ENCODE peak calls at places on chromosomes 7 and 10, in five cellular contexts. A is left ventricle myocardium inferior, D is A549, Z is cardiac fibroblast, R is foreskin fibroblast. L is an unnamed sample.

GRCh38 chr7:151799506-151799905 is 77.4 kb downstream of the PRKAG2 start:
- DNase-seq in D (no peak), Z (no peak), A (no peak), R (no peak), L (no peak)

GRCh38 chr7:18064242-18064838 is 36.7 kb upstream of the PRPS1L1 start:
- DNase-seq in R (no peak), A (no peak), D (no peak), Z (peak), L (peak)

GRCh38 chr7:31890198-31890597 is 180.0 kb downstream of the PDE1C start:
- DNase-seq in A (no peak), R (no peak), Z (no peak), D (no peak), L (peak)

GRCh38 chr10:49385939-49386922 is 9.7 kb downstream of the DRGX start:
- DNase-seq in A (no peak), D (no peak), R (no peak), Z (no peak), L (no peak)

GRCh38 chr7:41219276-41219675 is 483.6 kb downstream of the INHBA start:
- DNase-seq in R (no peak), D (no peak), A (no peak), Z (no peak), L (peak)

GRCh38 chr10:79229081-79229541 is 118.2 kb upstream of the PPIF start:
- DNase-seq in D (no peak), R (no peak), A (no peak), Z (no peak), L (no peak)

GRCh38 chr7:43646603-43647313 is 63.9 kb downstream of the STK17A start:
- DNase-seq in R (peak), D (no peak), Z (peak), A (no peak), L (no peak)

GRCh38 chr10:116771101-116771705 is 28.8 kb upstream of the HSPA12A start:
- DNase-seq in R (peak), Z (peak), D (peak), A (peak), L (no peak)

GRCh38 chr7:12287886-12288285 is 76.8 kb downstream of the TMEM106B start:
- DNase-seq in A (no peak), R (no peak), D (no peak), Z (no peak), L (no peak)

GRCh38 chr7:100671353-100672327 is 1.9 kb upstream of the GNB2 start:
- DNase-seq in R (no peak), A (no peak), Z (no peak), D (no peak), L (no peak)
- TF ChIP-seq CTCF in R (no peak), A (no peak), Z (no peak), D (no peak), L (no peak)

GRCh38 chr10:76887223-76888010 is 750.2 kb downstream of the KCNMA1 start:
- DNase-seq in R (no peak), A (no peak), Z (no peak), D (no peak), L (no peak)

DNA sequence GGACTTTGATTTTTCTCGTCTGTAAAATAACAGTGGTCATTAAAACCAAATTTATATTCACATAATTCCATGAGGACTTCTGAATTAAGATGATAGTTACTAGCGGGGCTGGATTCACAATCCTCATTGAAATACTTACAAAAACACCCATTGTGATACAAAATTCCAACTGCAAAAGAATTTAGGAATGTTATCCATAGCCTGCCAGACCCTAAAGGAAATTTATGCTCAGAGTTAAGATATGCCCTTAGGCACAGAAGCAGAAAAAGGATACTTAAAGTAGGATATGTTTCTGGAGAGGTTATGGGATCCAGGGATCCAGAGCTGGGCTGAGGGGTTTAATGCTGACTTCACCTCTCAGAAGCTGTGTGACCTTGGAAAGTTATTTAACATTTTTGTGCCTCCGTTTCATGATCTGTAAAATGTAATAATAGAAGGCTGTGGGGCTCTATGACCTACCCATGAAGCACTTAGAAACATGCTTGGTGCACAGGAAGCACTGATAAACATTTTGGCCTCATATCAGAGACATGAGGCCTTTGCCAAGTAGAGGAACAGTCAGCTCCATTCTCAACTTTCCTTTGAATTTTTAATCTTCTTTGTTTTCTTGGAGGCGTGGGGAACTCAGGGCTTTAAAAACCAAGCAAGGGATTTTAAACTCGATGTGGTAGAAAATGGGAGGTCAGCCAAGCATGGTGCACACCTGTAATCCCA is 744.7 kb downstream of the KCNMA1 start:
- DNase-seq in Z (no peak), A (no peak), D (no peak), R (no peak), L (no peak)
- TF ChIP-seq CTCF in Z (no peak), A (no peak), D (no peak), R (no peak), L (no peak)

GRCh38 chr10:18020523-18020922 is 68.8 kb downstream of the SLC39A12 start:
- DNase-seq in A (no peak), R (no peak), Z (no peak), D (no peak), L (no peak)
- TF ChIP-seq CTCF in A (no peak), R (no peak), Z (no peak), D (no peak), L (no peak)

DNA sequence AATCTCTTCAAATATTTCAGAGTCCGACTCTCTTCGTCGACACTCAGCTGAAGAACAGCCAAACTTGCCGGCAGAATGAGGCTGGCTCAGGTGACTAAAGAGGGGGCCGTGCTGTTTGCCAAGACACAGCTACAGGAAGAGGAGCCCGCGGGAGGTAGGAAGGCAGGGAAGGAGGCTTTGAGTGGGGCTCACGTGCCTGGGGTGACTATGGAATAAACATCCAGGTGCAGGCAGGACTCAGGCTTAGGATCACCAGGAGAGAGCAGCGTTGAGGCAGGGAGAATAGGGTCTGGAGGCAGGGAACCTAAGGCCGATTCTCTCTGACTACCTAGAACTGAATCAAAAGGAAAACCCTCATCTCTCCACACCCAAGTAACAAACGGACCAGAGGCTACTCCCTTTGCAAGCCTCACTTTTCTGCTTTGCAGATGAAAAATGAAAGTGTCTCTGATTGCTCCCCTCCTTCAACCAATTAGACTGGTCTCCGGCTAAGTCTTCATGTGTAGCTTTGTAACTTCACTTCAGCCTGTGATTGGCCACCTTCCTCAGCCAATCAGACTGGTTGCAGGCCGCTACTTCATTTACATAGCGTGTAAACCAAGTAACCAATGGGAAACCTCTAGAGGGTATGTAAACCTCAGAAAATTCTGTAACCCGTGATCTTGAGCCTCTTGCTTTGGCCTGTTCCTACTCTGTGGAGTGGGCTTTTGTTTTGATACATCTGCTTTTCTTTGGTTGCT is 19.7 kb upstream of the BNIP3 start:
- DNase-seq in D (peak), R (no peak), A (no peak), Z (peak), L (peak)
- TF ChIP-seq CTCF in D (peak), R (no peak), A (peak), Z (no peak), L (peak)

GRCh38 chr7:84492128-84492527 is 297.5 kb upstream of the SEMA3A start:
- DNase-seq in R (no peak), A (no peak), D (no peak), Z (no peak), L (no peak)

GRCh38 chr7:84492565-84493034 is 298.0 kb upstream of the SEMA3A start:
- DNase-seq in D (no peak), Z (no peak), R (peak), A (no peak), L (no peak)

DNA sequence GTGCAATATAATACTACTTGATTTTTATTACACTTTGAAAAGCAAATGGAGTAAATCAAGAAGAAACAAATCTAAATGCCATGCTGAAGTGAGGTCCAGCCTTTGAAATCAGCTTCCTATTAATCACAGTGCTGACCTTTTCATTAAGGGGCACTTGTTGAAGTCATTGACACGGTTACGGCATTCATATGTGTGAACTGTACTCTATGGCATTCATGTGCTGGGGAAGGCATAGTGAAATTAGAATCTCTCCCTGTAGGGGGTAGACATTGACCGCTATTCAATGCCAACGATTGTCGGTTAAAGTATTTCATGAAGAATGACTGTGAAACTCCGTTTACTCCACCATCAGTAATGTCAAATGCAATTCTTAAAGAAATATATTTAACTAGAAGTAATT is 296.1 kb upstream of the SEMA3A start:
- DNase-seq in R (peak), D (no peak), A (no peak), Z (peak), L (no peak)
- TF ChIP-seq CTCF in R (peak), D (no peak), A (no peak), Z (no peak), L (peak)

DNA sequence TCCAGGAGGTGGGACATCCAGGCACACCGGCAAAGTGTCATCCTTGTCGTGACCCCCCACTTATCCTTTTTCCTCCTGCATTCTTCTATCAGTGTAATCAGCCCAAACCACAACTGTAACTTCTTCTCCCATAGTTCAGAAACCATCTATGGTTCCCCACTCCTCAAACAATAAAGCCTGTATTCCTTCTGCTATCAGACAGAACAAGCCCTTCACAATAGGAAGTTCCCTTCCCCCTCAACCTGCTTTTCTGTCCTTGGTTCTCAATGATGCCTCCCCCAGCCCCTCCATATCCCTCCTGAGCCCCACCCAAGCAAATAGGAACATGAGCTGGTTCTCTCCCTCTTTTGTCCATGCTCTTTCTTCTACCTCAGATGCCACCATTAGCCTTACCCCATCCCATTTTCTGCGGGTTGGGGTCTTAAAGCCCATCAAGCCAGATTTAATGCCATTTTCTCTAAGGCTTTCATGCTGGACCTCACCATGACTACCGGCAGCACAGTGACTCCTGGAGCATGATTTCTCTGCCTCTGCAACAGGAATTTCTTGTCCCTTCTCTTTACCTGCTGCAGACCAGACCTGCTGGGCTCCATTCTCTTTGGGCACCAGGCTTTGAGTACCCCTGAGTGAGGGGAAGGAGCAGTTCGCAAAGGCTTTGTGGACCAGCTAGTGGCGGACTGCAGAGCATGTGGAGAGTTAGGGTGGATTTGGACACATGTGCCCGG is 92.8 kb upstream of the PAX2 start:
- DNase-seq in R (no peak), Z (no peak), A (no peak), D (no peak), L (no peak)
- TF ChIP-seq CTCF in R (no peak), Z (no peak), A (no peak), D (no peak), L (no peak)

DNA sequence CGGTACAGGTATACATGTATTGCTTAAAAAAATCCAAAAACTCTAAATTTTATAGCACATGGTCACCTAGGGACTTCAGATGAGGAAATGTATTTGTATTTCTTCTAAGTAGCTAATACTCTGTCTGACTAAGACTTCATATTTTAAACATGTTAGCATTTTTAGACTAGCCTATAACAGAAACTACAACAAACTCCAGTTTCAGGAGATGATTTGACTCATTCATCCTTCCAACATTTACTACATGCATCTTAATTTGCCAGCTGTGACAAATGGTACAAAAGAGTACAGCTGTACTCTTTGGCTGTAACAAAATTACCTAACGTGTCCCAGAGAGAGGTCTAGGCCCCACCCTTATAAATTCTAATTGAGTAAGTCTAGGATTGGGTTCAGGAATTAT is 22.2 kb downstream of the TMEM209 start:
- DNase-seq in D (no peak), Z (peak), A (no peak), R (no peak), L (no peak)
- TF ChIP-seq CTCF in D (no peak), Z (no peak), A (no peak), R (no peak), L (no peak)